ENCODE peak calls at places on chromosomes 7 and 10, in ten cellular contexts. G is tibial nerve, F is transverse colon, X is A549, Q is spleen, V is gastrocnemius medialis, M is uterus, N is HepG2, K is Peyer's patch, Y is H1. C is an unnamed sample.

GRCh38 chr7:130887182-130888016 is 153.4 kb upstream of the KLF14 start:
- DNase-seq in G (no peak), F (no peak), X (peak; percentile 82), Q (no peak), V (no peak), M (no peak), N (peak; percentile 56), K (no peak), Y (peak; percentile 14), C (no peak)

GRCh38 chr7:16089801-16090200 is 331.5 kb downstream of the CRPPA start:
- DNase-seq in G (no peak), F (no peak), X (no peak), Q (no peak), V (no peak), M (no peak), N (no peak), K (no peak), Y (no peak), C (no peak)

GRCh38 chr7:32519763-32520162 is 24.5 kb downstream of the AVL9 start:
- DNase-seq in G (no peak), F (no peak), X (no peak), Q (no peak), V (no peak), M (no peak), N (no peak), K (no peak), Y (no peak), C (no peak)

GRCh38 chr7:148987751-148988512 is 40.4 kb downstream of the PDIA4 start:
- DNase-seq in G (no peak), F (no peak), X (peak; percentile 33), Q (peak; percentile 75), V (no peak), M (no peak), N (no peak), K (no peak), Y (no peak), C (no peak)

GRCh38 chr10:33618196-33618595 is 283.7 kb upstream of the NRP1 start:
- DNase-seq in G (no peak), F (no peak), X (no peak), Q (no peak), V (no peak), M (no peak), N (no peak), K (no peak), Y (no peak), C (no peak)

GRCh38 chr10:16854623-16855022 is 37.4 kb upstream of the RSU1 start:
- DNase-seq in G (no peak), F (no peak), X (peak; percentile 12), Q (no peak), V (no peak), M (no peak), N (no peak), K (no peak), Y (no peak), C (no peak)

GRCh38 chr7:50507898-50508470 is 57.2 kb downstream of the DDC start:
- DNase-seq in G (no peak), F (no peak), X (no peak), Q (peak; percentile 51), V (peak; percentile 80), M (no peak), N (no peak), K (no peak), Y (no peak), C (no peak)

GRCh38 chr7:30896783-30897617 is 14.7 kb upstream of the AQP1 start:
- DNase-seq in G (no peak), F (no peak), X (no peak), Q (no peak), V (no peak), M (no peak), N (no peak), K (no peak), Y (no peak), C (no peak)

GRCh38 chr7:28547115-28547514 is 134.8 kb downstream of the CREB5 start:
- DNase-seq in G (no peak), F (no peak), X (no peak), Q (no peak), V (no peak), M (no peak), N (no peak), K (no peak), Y (no peak), C (no peak)

GRCh38 chr7:28347462-28347861 is 64.9 kb upstream of the CREB5 start:
- DNase-seq in G (no peak), F (no peak), X (no peak), Q (no peak), V (no peak), M (no peak), N (no peak), K (no peak), Y (no peak), C (no peak)

GRCh38 chr7:146405737-146406136 is 289.1 kb downstream of the CNTNAP2 start:
- DNase-seq in G (no peak), F (no peak), X (no peak), Q (no peak), V (no peak), M (no peak), N (no peak), K (no peak), Y (no peak), C (no peak)

GRCh38 chr7:146397141-146397540 is 280.5 kb downstream of the CNTNAP2 start:
- DNase-seq in G (no peak), F (no peak), X (no peak), Q (no peak), V (no peak), M (no peak), N (no peak), K (no peak), Y (no peak), C (no peak)

DNA sequence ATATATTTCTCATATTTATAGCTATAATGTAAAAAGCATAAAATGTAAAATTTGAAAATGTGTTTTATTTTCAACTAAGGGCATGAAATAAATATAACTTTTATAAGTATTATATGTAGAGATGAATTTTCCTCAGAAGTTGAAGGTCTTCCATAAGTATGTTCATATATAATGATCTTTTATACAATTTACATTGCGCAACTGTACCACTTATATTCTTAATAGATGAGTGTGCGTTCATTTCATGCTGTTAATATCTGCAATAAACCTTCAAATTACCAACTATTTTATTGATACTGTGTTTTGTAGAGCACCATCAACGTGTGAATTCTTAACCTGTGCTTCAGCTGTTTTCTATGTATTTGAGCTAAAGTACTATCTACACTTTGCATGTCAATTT is 285.3 kb downstream of the CNTNAP2 start:
- DNase-seq in G (no peak), F (no peak), X (no peak), Q (no peak), V (no peak), M (no peak), N (no peak), K (no peak), Y (no peak), C (no peak)
- TF ChIP-seq POLR2A in G (no peak), F (no peak), X (no peak), Q (no peak), V (no peak), M (no peak), N (no peak), K (no peak), Y (no peak), C (no peak)

GRCh38 chr7:42880392-42880791 is 31.5 kb downstream of the C7orf25 start:
- DNase-seq in G (no peak), F (no peak), X (no peak), Q (no peak), V (no peak), M (no peak), N (no peak), K (no peak), Y (no peak), C (no peak)
- TF ChIP-seq CTCF in G (no peak), F (no peak), X (no peak), Q (no peak), V (no peak), M (no peak), N (no peak), K (no peak), Y (no peak), C (no peak)

GRCh38 chr10:86821600-86821999 is 65.2 kb downstream of the BMPR1A start:
- DNase-seq in G (no peak), F (no peak), X (no peak), Q (no peak), V (no peak), M (no peak), N (no peak), K (no peak), Y (no peak), C (no peak)
- H3K4me3 ChIP-seq in G (no peak overlapping the region), F (no peak overlapping the region), X (no peak overlapping the region), Q (no peak overlapping the region), V (no peak overlapping the region), M (no peak overlapping the region), N (no peak overlapping the region), K (no peak overlapping the region), Y (no peak overlapping the region), C (no peak overlapping the region)

GRCh38 chr7:45891462-45892402 is 3.4 kb downstream of the IGFBP1 start:
- DNase-seq in G (no peak), F (no peak), X (no peak), Q (no peak), V (no peak), M (no peak), N (no peak), K (no peak), Y (no peak), C (no peak)

GRCh38 chr7:45889367-45890067 is 1.2 kb downstream of the IGFBP1 start:
- DNase-seq in G (no peak), F (no peak), X (no peak), Q (no peak), V (no peak), M (no peak), N (no peak), K (no peak), Y (no peak), C (no peak)

GRCh38 chr7:45890902-45891461 is 2.7 kb downstream of the IGFBP1 start:
- DNase-seq in G (peak; percentile 35), F (no peak), X (peak; percentile 38), Q (no peak), V (no peak), M (no peak), N (peak; percentile 36), K (no peak), Y (no peak), C (no peak)

GRCh38 chr7:45888993-45889366 is 692 bp downstream of the IGFBP1 start:
- DNase-seq in G (no peak), F (no peak), X (no peak), Q (no peak), V (no peak), M (no peak), N (no peak), K (no peak), Y (peak; percentile 60), C (no peak)

GRCh38 chr7:45890125-45890901 is 2.0 kb downstream of the IGFBP1 start:
- DNase-seq in G (no peak), F (no peak), X (no peak), Q (no peak), V (no peak), M (no peak), N (no peak), K (no peak), Y (no peak), C (no peak)
- TF ChIP-seq POLR2A in G (no peak), F (no peak), X (no peak), Q (no peak), V (no peak), M (no peak), N (no peak), K (no peak), Y (no peak), C (no peak)

DNA sequence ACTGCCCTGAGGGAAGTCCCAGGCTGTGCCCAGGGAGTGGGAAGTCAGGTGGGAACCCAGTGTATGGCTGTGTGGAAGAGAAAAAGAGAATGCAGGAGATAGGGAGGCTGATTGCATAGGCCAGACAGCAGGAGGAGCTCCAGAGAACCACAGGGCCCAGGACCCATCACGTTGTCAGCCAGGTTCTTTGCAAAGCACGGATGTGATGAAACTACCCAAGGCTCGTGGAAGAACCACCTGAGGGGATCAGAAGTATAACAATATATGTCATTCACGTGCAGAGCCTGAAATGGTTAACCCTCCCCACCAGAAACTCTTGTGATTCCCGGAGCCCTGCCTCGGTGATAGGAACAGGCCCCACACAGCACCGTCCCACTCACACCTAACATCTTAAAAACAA is 83.6 kb downstream of the LARP4B start:
- DNase-seq in G (no peak), F (no peak), X (peak; percentile 16), Q (no peak), V (no peak), M (no peak), N (peak; percentile 5), K (no peak), Y (no peak), C (no peak)
- TF ChIP-seq CTCF in G (no peak), F (no peak), X (no peak), Q (no peak), V (no peak), M (no peak), N (peak; percentile 26), K (no peak), Y (peak; percentile 63), C (no peak)

C was measured in lower leg skin.